ENCODE peak calls at places on chromosomes 3 and 15, in six cellular contexts. One of them, this sample, is unnamed.

GRCh38 chr3:101128786-101129185 is 135.6 kb upstream of the ABI3BP start:
- DNase-seq in astrocyte of the spinal cord: no peak
- DNase-seq in mesothelial cell of epicardium: no peak
- DNase-seq in HL-60: no peak
- DNase-seq in GM23338: no peak
- DNase-seq in colonic mucosa: no peak
- DNase-seq in this sample: no peak

GRCh38 chr3:187920871-187921270 is 175.6 kb upstream of the BCL6 start:
- DNase-seq in astrocyte of the spinal cord: no peak
- DNase-seq in mesothelial cell of epicardium: no peak
- DNase-seq in HL-60: no peak
- DNase-seq in GM23338: no peak
- DNase-seq in colonic mucosa: no peak
- DNase-seq in this sample: no peak

GRCh38 chr3:42405857-42406256 is 4.6 kb downstream of the LYZL4 start:
- DNase-seq in astrocyte of the spinal cord: no peak
- DNase-seq in mesothelial cell of epicardium: no peak
- DNase-seq in HL-60: no peak
- DNase-seq in GM23338: no peak
- DNase-seq in colonic mucosa: no peak
- DNase-seq in this sample: no peak

GRCh38 chr15:80578871-80579270 is 116.2 kb upstream of the ABHD17C start:
- DNase-seq in astrocyte of the spinal cord: no peak
- DNase-seq in mesothelial cell of epicardium: no peak
- DNase-seq in HL-60: no peak
- DNase-seq in GM23338: no peak
- DNase-seq in colonic mucosa: no peak
- DNase-seq in this sample: no peak

GRCh38 chr3:14224895-14225294 is 46.3 kb downstream of the LSM3 start:
- DNase-seq in astrocyte of the spinal cord: no peak
- DNase-seq in mesothelial cell of epicardium: no peak
- DNase-seq in HL-60: no peak
- DNase-seq in GM23338: no peak
- DNase-seq in colonic mucosa: peak; percentile 15
- DNase-seq in this sample: no peak

GRCh38 chr3:159432721-159433300 is 555.8 kb upstream of the IL12A start:
- DNase-seq in astrocyte of the spinal cord: peak; percentile 51
- DNase-seq in mesothelial cell of epicardium: no peak
- DNase-seq in HL-60: no peak
- DNase-seq in GM23338: no peak
- DNase-seq in colonic mucosa: no peak
- DNase-seq in this sample: no peak

GRCh38 chr3:159788987-159789386 is 199.6 kb upstream of the IL12A start:
- DNase-seq in astrocyte of the spinal cord: no peak
- DNase-seq in mesothelial cell of epicardium: no peak
- DNase-seq in HL-60: no peak
- DNase-seq in GM23338: no peak
- DNase-seq in colonic mucosa: no peak
- DNase-seq in this sample: no peak

GRCh38 chr15:90582553-90582952 is 52.8 kb downstream of the CRTC3 start:
- DNase-seq in astrocyte of the spinal cord: no peak
- DNase-seq in mesothelial cell of epicardium: no peak
- DNase-seq in HL-60: no peak
- DNase-seq in GM23338: no peak
- DNase-seq in colonic mucosa: no peak
- DNase-seq in this sample: no peak

GRCh38 chr3:196991581-196992460 is 23.2 kb upstream of the PIGZ start:
- DNase-seq in astrocyte of the spinal cord: no peak
- DNase-seq in mesothelial cell of epicardium: no peak
- DNase-seq in HL-60: no peak
- DNase-seq in GM23338: no peak
- DNase-seq in colonic mucosa: no peak
- DNase-seq in this sample: no peak

GRCh38 chr15:76206325-76206976 is 104.8 kb downstream of the ETFA start:
- DNase-seq in astrocyte of the spinal cord: peak; percentile 64
- DNase-seq in mesothelial cell of epicardium: peak; percentile 73
- DNase-seq in HL-60: no peak
- DNase-seq in GM23338: no peak
- DNase-seq in colonic mucosa: peak; percentile 49
- DNase-seq in this sample: no peak

GRCh38 chr3:40309925-40310635 is 573 bp downstream of the EIF1B start:
- DNase-seq in astrocyte of the spinal cord: peak; percentile 50
- DNase-seq in mesothelial cell of epicardium: peak; percentile 66
- DNase-seq in HL-60: peak; percentile 25
- DNase-seq in GM23338: peak; percentile 52
- DNase-seq in colonic mucosa: peak; percentile 59
- DNase-seq in this sample: no peak

GRCh38 chr3:127045435-127046045 is 62.6 kb downstream of the PLXNA1 start:
- DNase-seq in astrocyte of the spinal cord: no peak
- DNase-seq in mesothelial cell of epicardium: no peak
- DNase-seq in HL-60: no peak
- DNase-seq in GM23338: no peak
- DNase-seq in colonic mucosa: no peak
- DNase-seq in this sample: no peak

GRCh38 chr3:143090486-143090885 is 29.1 kb upstream of the CHST2 start:
- DNase-seq in astrocyte of the spinal cord: no peak
- DNase-seq in mesothelial cell of epicardium: no peak
- DNase-seq in HL-60: no peak
- DNase-seq in GM23338: no peak
- DNase-seq in colonic mucosa: no peak
- DNase-seq in this sample: no peak

GRCh38 chr3:109363634-109364033 is 26.3 kb upstream of the DPPA4 start:
- DNase-seq in astrocyte of the spinal cord: no peak
- DNase-seq in mesothelial cell of epicardium: no peak
- DNase-seq in HL-60: no peak
- DNase-seq in GM23338: no peak
- DNase-seq in colonic mucosa: no peak
- DNase-seq in this sample: no peak

GRCh38 chr3:186053954-186054353 is 54.9 kb downstream of the ETV5 start:
- DNase-seq in astrocyte of the spinal cord: peak; percentile 53
- DNase-seq in mesothelial cell of epicardium: no peak
- DNase-seq in HL-60: no peak
- DNase-seq in GM23338: peak; percentile 23
- DNase-seq in colonic mucosa: no peak
- DNase-seq in this sample: no peak

DNA sequence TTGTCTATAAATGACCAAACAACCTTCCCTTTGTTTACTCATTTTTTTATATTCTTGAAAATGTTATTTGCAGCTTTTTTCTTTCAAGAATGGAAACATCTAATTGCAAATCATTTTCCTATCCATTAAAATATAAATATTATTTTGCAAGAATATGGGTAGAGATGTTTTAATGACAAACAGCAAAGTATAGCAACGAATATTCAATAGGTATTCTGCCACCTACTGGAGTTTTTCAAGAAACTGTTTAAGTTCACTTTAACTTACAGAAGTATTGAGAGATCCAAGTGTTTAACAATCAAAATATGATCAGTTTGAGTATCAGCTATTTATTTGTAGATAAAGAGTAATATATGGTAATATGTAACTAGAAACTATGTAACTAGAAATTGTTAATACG is 6.9 kb upstream of the EOGT start:
- DNase-seq in astrocyte of the spinal cord: no peak
- DNase-seq in mesothelial cell of epicardium: no peak
- DNase-seq in HL-60: no peak
- DNase-seq in GM23338: no peak
- DNase-seq in colonic mucosa: no peak
- DNase-seq in this sample: no peak
- TF ChIP-seq CTCF in astrocyte of the spinal cord: no peak
- TF ChIP-seq CTCF in mesothelial cell of epicardium: no peak
- TF ChIP-seq CTCF in HL-60: no peak
- TF ChIP-seq CTCF in GM23338: no peak
- TF ChIP-seq CTCF in colonic mucosa: no peak
- TF ChIP-seq CTCF in this sample: peak; percentile 34

GRCh38 chr15:47265686-47266085 is 451.6 kb upstream of the SEMA6D start:
- DNase-seq in astrocyte of the spinal cord: no peak
- DNase-seq in mesothelial cell of epicardium: no peak
- DNase-seq in HL-60: no peak
- DNase-seq in GM23338: no peak
- DNase-seq in colonic mucosa: no peak
- DNase-seq in this sample: no peak
- TF ChIP-seq CTCF in astrocyte of the spinal cord: no peak
- TF ChIP-seq CTCF in mesothelial cell of epicardium: no peak
- TF ChIP-seq CTCF in HL-60: no peak
- TF ChIP-seq CTCF in GM23338: no peak
- TF ChIP-seq CTCF in colonic mucosa: no peak
- TF ChIP-seq CTCF in this sample: no peak

GRCh38 chr15:65960586-65960985 is 91.3 kb downstream of the RAB11A start:
- DNase-seq in astrocyte of the spinal cord: no peak
- DNase-seq in mesothelial cell of epicardium: no peak
- DNase-seq in HL-60: no peak
- DNase-seq in GM23338: no peak
- DNase-seq in colonic mucosa: no peak
- DNase-seq in this sample: no peak

GRCh38 chr15:65964792-65965433 is 95.6 kb downstream of the RAB11A start:
- DNase-seq in astrocyte of the spinal cord: no peak
- DNase-seq in mesothelial cell of epicardium: no peak
- DNase-seq in HL-60: no peak
- DNase-seq in GM23338: no peak
- DNase-seq in colonic mucosa: no peak
- DNase-seq in this sample: no peak

GRCh38 chr15:65963911-65964482 is 94.7 kb downstream of the RAB11A start:
- DNase-seq in astrocyte of the spinal cord: no peak
- DNase-seq in mesothelial cell of epicardium: no peak
- DNase-seq in HL-60: no peak
- DNase-seq in GM23338: no peak
- DNase-seq in colonic mucosa: no peak
- DNase-seq in this sample: no peak

GRCh38 chr15:65963358-65963757 is 94.1 kb downstream of the RAB11A start:
- DNase-seq in astrocyte of the spinal cord: no peak
- DNase-seq in mesothelial cell of epicardium: no peak
- DNase-seq in HL-60: no peak
- DNase-seq in GM23338: no peak
- DNase-seq in colonic mucosa: no peak
- DNase-seq in this sample: no peak

GRCh38 chr15:65962187-65962586 is 92.9 kb downstream of the RAB11A start:
- DNase-seq in astrocyte of the spinal cord: no peak
- DNase-seq in mesothelial cell of epicardium: no peak
- DNase-seq in HL-60: no peak
- DNase-seq in GM23338: no peak
- DNase-seq in colonic mucosa: no peak
- DNase-seq in this sample: no peak
- TF ChIP-seq CTCF in astrocyte of the spinal cord: peak; percentile 21
- TF ChIP-seq CTCF in mesothelial cell of epicardium: no peak
- TF ChIP-seq CTCF in HL-60: no peak
- TF ChIP-seq CTCF in GM23338: no peak
- TF ChIP-seq CTCF in colonic mucosa: no peak
- TF ChIP-seq CTCF in this sample: peak; percentile 8

GRCh38 chr3:191768421-191768820 is 307.5 kb downstream of the PYDC2 start:
- DNase-seq in astrocyte of the spinal cord: no peak
- DNase-seq in mesothelial cell of epicardium: no peak
- DNase-seq in HL-60: no peak
- DNase-seq in GM23338: peak; percentile 49
- DNase-seq in colonic mucosa: no peak
- DNase-seq in this sample: no peak
- TF ChIP-seq CTCF in astrocyte of the spinal cord: no peak
- TF ChIP-seq CTCF in mesothelial cell of epicardium: no peak
- TF ChIP-seq CTCF in HL-60: no peak
- TF ChIP-seq CTCF in GM23338: peak; percentile 46
- TF ChIP-seq CTCF in colonic mucosa: no peak
- TF ChIP-seq CTCF in this sample: no peak

GRCh38 chr15:77526582-77527163 is 106.0 kb downstream of the HMG20A start:
- DNase-seq in astrocyte of the spinal cord: no peak
- DNase-seq in mesothelial cell of epicardium: no peak
- DNase-seq in HL-60: no peak
- DNase-seq in GM23338: no peak
- DNase-seq in colonic mucosa: no peak
- DNase-seq in this sample: no peak

GRCh38 chr15:77528290-77528967 is 104.3 kb downstream of the LINGO1 start:
- DNase-seq in astrocyte of the spinal cord: no peak
- DNase-seq in mesothelial cell of epicardium: no peak
- DNase-seq in HL-60: no peak
- DNase-seq in GM23338: no peak
- DNase-seq in colonic mucosa: no peak
- DNase-seq in this sample: no peak

GRCh38 chr15:77527831-77528231 is 104.9 kb downstream of the LINGO1 start:
- DNase-seq in astrocyte of the spinal cord: peak; percentile 6
- DNase-seq in mesothelial cell of epicardium: no peak
- DNase-seq in HL-60: no peak
- DNase-seq in GM23338: no peak
- DNase-seq in colonic mucosa: no peak
- DNase-seq in this sample: no peak

GRCh38 chr15:77525907-77526581 is 105.4 kb downstream of the HMG20A start:
- DNase-seq in astrocyte of the spinal cord: no peak
- DNase-seq in mesothelial cell of epicardium: no peak
- DNase-seq in HL-60: no peak
- DNase-seq in GM23338: no peak
- DNase-seq in colonic mucosa: no peak
- DNase-seq in this sample: no peak

DNA sequence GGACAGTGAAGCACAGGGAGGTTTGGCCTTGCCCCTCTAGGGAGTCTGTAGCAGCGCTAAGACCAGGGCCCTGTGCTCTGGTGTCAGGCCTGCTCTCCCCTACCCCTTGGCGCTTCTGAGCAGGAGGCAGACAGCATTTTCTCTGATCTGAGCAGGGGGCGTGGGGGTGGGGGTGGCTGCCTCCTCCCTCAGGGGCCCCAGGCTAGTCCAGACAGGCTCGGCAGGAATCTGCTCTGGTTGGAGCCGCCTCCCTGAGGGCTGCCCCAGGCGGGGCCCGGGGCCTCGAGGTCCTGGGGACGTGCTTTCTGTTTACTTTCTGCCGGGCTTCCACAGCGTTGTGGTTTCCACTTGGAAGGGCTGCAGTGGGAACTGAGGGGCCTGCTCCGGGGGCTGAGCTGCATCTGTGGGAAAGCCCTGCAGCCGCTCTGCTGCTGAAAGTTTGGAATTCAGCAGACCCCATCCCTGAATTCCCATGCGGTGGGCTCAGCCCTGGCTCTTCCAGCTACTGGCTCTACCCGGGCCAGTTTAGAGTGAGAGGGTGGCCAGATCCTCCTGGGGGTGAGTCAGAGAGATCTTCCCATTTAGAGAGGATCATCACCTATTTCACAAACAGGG is 105.4 kb downstream of the LINGO1 start:
- DNase-seq in astrocyte of the spinal cord: peak; percentile 71
- DNase-seq in mesothelial cell of epicardium: peak; percentile 81
- DNase-seq in HL-60: no peak
- DNase-seq in GM23338: peak; percentile 39
- DNase-seq in colonic mucosa: no peak
- DNase-seq in this sample: no peak
- TF ChIP-seq CTCF in astrocyte of the spinal cord: no peak
- TF ChIP-seq CTCF in mesothelial cell of epicardium: no peak
- TF ChIP-seq CTCF in HL-60: no peak
- TF ChIP-seq CTCF in GM23338: no peak
- TF ChIP-seq CTCF in colonic mucosa: no peak
- TF ChIP-seq CTCF in this sample: no peak

GRCh38 chr3:52238761-52239701 is at the start of gene TWF2:
- DNase-seq in astrocyte of the spinal cord: peak; percentile 76
- DNase-seq in mesothelial cell of epicardium: peak; percentile 85
- DNase-seq in HL-60: peak; percentile 68
- DNase-seq in GM23338: peak; percentile 89
- DNase-seq in colonic mucosa: peak; percentile 84
- DNase-seq in this sample: peak; percentile 99
- TF ChIP-seq CTCF in astrocyte of the spinal cord: peak; percentile 54
- TF ChIP-seq CTCF in mesothelial cell of epicardium: no peak
- TF ChIP-seq CTCF in HL-60: peak; percentile 26
- TF ChIP-seq CTCF in GM23338: peak; percentile 39
- TF ChIP-seq CTCF in colonic mucosa: peak; percentile 47
- TF ChIP-seq CTCF in this sample: no peak